ENCODE peak calls at places on chromosomes 5 and 9, in four cellular contexts. I is HepG2, D is GM23338, Y is GM12878. Z is an unnamed sample.

GRCh38 chr5:66757219-66757833 is 161.1 kb downstream of the MAST4 start:
- ATAC-seq in I (no peak), Y (peak; percentile 46), D (peak; percentile 33), Z (no peak)

GRCh38 chr5:16508730-16509531 is 43.3 kb upstream of the ZNF622 start:
- ATAC-seq in D (peak; percentile 99), Y (no peak), I (peak; percentile 36), Z (peak; percentile 41)

GRCh38 chr5:157216395-157217142 is 35.9 kb downstream of the ITK start:
- ATAC-seq in Y (peak; percentile 4), D (no peak), I (no peak), Z (no peak)

GRCh38 chr9:94804917-94805544 is 78.5 kb downstream of the AOPEP start:
- ATAC-seq in D (no peak), I (no peak), Y (no peak), Z (no peak)

GRCh38 chr5:141039061-141039460 is 12.1 kb upstream of the PCDHB1 start:
- ATAC-seq in Y (no peak), I (no peak), D (no peak), Z (no peak)

GRCh38 chr9:5549671-5550650 is 39.6 kb downstream of the PDCD1LG2 start:
- ATAC-seq in I (no peak), Y (no peak), D (no peak), Z (no peak)

GRCh38 chr5:976849-977751 is 31.5 kb upstream of the NKD2 start:
- ATAC-seq in I (no peak), D (peak; percentile 81), Y (no peak), Z (no peak)

GRCh38 chr5:16776611-16777251 is 159.4 kb downstream of the MYO10 start:
- ATAC-seq in Y (no peak), D (peak; percentile 97), I (peak; percentile 100), Z (no peak)

GRCh38 chr5:73178265-73178664 is 5.3 kb downstream of the TMEM174 start:
- ATAC-seq in I (no peak), D (no peak), Y (no peak), Z (no peak)

GRCh38 chr5:43165323-43165722 is 26.7 kb upstream of the NIM1K start:
- ATAC-seq in Y (no peak), D (no peak), I (no peak), Z (no peak)

GRCh38 chr9:73680831-73681230 is 529.2 kb downstream of the ANXA1 start:
- ATAC-seq in Y (no peak), I (no peak), D (no peak), Z (no peak)

GRCh38 chr5:10607666-10608442 is 44.0 kb downstream of the ANKRD33B start:
- ATAC-seq in Y (peak; percentile 73), I (no peak), D (peak; percentile 73), Z (peak; percentile 92)

GRCh38 chr9:95202076-95202681 is 115.3 kb downstream of the FANCC start:
- ATAC-seq in D (peak; percentile 74), Y (no peak), I (no peak), Z (no peak)

GRCh38 chr5:1344975-1345838 is at the start of gene CLPTM1L:
- ATAC-seq in D (peak; percentile 76), Y (peak; percentile 79), I (peak; percentile 86), Z (peak; percentile 93)

GRCh38 chr9:95116820-95117204 is 200.7 kb downstream of the FANCC start:
- ATAC-seq in I (no peak), D (no peak), Y (no peak), Z (no peak)

GRCh38 chr9:121844090-121844489 is 192.7 kb downstream of the DAB2IP start:
- ATAC-seq in I (no peak), Y (no peak), D (no peak), Z (no peak)

GRCh38 chr9:89905628-89906338 is 301.0 kb downstream of the GADD45G start:
- ATAC-seq in Y (no peak), D (peak; percentile 72), I (no peak), Z (no peak)

GRCh38 chr9:83544002-83544698 is 5.9 kb upstream of the FRMD3 start:
- ATAC-seq in D (peak; percentile 97), Y (peak; percentile 99), I (peak; percentile 97), Z (peak; percentile 69)

GRCh38 chr9:99093492-99093791 is 11.5 kb upstream of the TGFBR1 start:
- ATAC-seq in I (no peak), Y (no peak), D (no peak), Z (no peak)

GRCh38 chr9:21831841-21832509 is 29.5 kb downstream of the MTAP start:
- ATAC-seq in Y (peak; percentile 88), I (no peak), D (peak; percentile 44), Z (peak; percentile 50)

GRCh38 chr9:133499130-133499891 is 20.4 kb upstream of the SLC2A6 start:
- ATAC-seq in Y (no peak), I (peak; percentile 77), D (no peak), Z (peak; percentile 52)

GRCh38 chr9:99040254-99040653 is 64.7 kb upstream of the TGFBR1 start:
- ATAC-seq in I (no peak), Y (no peak), D (no peak), Z (no peak)

GRCh38 chr5:132251220-132251725 is 6.2 kb upstream of the PDLIM4 start:
- ATAC-seq in I (peak; percentile 17), D (no peak), Y (no peak), Z (no peak)

GRCh38 chr5:41858890-41859289 is 11.3 kb downstream of the OXCT1 start:
- ATAC-seq in D (no peak), Y (no peak), I (no peak), Z (no peak)

GRCh38 chr5:41851116-41851515 is 19.1 kb downstream of the OXCT1 start:
- ATAC-seq in Y (no peak), I (no peak), D (no peak), Z (no peak)

GRCh38 chr5:41857989-41858388 is 12.2 kb downstream of the OXCT1 start:
- ATAC-seq in I (no peak), Y (no peak), D (no peak), Z (no peak)

GRCh38 chr5:41852293-41852692 is 17.9 kb downstream of the OXCT1 start:
- ATAC-seq in D (no peak), Y (no peak), I (no peak), Z (no peak)

DNA sequence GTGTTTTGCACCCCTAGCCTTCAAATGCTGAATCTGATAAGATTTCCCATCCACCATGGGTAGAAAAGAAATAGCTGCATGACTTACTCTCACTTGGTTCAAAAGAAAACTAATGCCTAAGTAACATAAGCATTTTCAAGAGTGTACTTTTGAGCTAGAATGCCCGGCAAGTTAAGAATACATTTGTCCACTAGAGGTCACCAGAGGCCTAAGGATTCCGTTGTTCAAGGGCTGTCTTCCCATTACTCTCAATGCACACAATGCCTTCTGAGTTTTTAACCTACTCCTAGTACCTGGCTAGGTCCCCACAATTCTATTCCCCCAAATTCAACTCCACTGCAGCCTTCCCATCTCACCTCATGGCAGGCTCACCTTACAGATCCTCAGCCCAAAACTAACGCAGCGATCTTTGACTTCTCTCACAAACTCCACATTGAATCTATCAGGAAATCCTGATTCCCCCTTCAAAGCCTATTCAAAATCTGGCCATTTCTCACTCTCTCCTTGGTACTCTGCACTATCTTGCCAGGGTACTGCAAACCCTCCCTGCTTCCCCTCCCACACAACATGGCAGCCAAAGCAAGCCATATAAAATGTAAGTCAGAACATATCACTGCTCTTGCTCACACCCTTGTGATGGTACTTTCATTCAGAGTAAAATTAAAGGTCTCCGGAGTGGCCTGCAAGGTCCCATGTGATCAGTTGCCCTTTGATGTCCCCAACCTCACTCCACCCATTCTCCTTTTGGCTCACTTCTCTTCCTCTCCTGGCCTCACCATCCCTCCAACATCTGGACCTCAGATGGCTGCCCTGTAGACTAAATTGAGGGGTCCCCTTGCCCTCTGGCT is 13.4 kb downstream of the OXCT1 start:
- ATAC-seq in Y (peak; percentile 98), D (peak; percentile 96), I (peak; percentile 96), Z (peak; percentile 74)
- TF ChIP-seq POLR2AphosphoS5 in Y (no peak), D (no peak), I (no peak), Z (no peak)

DNA sequence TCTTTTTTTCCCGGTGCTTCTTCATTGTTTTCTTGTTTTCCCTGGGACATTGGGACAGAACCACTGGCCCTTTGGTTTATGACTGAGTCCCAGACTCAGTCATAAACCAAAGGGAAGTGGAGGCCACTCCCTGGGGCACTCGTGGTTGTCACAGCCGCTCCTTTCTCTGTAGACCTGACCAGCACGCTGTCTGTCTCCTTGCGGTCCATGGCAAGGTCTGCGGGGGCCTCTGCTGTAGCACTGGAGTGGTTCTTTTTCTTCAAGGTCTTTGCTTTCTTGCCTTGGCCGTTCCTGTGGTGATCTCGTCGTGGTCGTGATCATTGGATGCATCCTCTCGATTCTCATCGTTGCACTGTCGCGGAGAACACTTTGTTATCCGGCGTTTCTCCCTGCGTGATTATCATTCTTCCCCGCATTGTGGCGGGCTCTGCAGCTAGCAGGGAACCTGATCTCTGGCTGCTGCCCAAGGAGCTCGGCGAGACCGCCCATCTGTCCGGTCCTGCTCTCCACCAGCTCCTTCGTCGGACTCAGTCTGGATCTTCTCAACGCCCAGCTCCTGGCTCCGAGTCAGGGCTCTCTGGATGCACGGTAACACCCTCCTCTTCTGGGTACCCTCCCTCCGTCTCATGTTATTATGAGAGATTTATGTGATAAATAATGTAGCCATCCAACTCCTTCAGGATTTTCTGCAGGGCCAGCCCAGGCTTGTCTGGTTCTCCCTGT is 43.5 kb upstream of the MPDZ start:
- ATAC-seq in D (peak; percentile 51), I (no peak), Y (no peak), Z (no peak)
- TF ChIP-seq POLR2AphosphoS5 in D (no peak), I (no peak), Y (no peak), Z (no peak)

DNA sequence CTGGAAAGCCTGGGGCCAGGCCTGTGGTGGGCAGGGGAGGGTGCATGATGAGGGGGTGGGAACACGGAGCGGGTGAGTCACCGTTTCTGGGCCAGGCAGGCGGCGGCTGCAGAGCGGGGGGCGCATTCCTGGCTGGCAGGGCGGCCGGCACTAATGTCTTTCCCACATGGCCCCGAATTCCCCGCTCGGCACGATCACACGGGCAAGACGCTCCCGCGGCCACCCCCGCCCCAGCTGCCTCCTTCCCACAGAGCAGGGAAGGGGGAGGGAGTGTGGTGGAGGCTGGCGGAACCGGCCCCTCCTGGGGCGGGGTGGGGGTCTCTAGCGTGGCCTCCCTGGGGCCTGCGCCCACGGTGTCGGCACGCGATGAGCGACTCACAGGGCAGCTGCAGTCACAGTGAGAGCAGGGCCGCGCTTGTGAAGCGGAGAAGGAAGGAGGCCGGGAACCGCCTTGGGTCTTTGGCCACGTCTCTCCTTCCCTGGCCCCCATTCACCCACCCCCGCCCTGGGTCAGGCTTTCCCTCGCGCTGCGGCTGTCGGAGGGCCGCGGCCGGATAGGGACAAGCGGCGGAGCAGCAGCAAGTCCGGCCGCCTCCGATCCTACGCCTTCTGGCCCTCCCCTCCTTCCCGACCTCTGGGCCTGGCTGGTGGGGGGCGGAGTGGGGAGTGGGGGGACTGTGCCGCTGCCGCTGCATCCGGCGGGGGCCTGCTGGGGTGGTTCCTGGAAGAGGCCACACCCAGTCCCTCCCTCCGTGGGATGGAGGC is 48.9 kb downstream of the CXXC5 start:
- ATAC-seq in D (peak; percentile 44), Y (peak; percentile 46), I (peak; percentile 51), Z (peak; percentile 73)
- TF ChIP-seq POLR2AphosphoS5 in D (peak; percentile 43), Y (no peak), I (peak; percentile 27), Z (peak; percentile 85)

GRCh38 chr5:62626534-62626933 is 47.9 kb downstream of the LRRC70 start:
- ATAC-seq in Y (no peak), D (peak; percentile 79), I (no peak), Z (no peak)

GRCh38 chr5:62633243-62633642 is 54.6 kb downstream of the LRRC70 start:
- ATAC-seq in D (no peak), Y (no peak), I (no peak), Z (no peak)

GRCh38 chr5:62627121-62627520 is 48.5 kb downstream of the LRRC70 start:
- ATAC-seq in I (no peak), D (peak; percentile 78), Y (no peak), Z (no peak)

GRCh38 chr5:62632181-62632580 is 53.6 kb downstream of the LRRC70 start:
- ATAC-seq in D (no peak), Y (no peak), I (no peak), Z (no peak)

DNA sequence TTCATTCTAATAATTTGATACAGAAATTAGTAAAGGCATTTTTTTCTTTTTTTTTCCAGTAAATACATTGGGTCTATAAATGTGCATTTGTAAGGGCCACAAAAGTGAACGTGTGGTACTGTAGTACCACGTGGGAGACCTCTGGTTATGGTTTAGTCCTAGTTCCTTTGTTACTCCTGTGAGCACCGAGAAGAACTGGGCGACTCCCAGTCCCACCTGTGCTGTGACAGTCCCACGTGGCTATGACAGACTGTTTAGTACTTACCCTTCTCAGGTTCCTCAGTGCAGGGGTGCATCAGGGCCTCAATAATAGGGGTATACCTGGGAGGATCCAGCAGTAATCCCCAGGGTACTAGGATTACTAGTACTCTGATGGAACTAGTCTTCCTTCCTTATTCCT is 49.3 kb downstream of the LRRC70 start:
- ATAC-seq in D (no peak), I (no peak), Y (no peak), Z (no peak)
- TF ChIP-seq POLR2AphosphoS5 in D (no peak), I (no peak), Y (no peak), Z (no peak)

Z was measured in gastroesophageal sphincter.